ENCODE peak calls at places on chromosomes 13 and 19, in ten cellular contexts. Q is AG10803, Z is NB4, T is mesothelial cell of epicardium, L is lower lobe of right lung, W is fibroblast of lung, Y is mammary epithelial cell, G is PC-3, X is left ventricle myocardium inferior, C is type B pancreatic cell. U is an unnamed sample.

GRCh38 chr13:54433511-54434206 is 1405.0 kb downstream of the OLFM4 start:
- DNase-seq in L (no peak), Y (no peak), T (no peak), Q (no peak), W (no peak), C (no peak), X (no peak), Z (no peak), G (no peak), U (no peak)

GRCh38 chr13:75798353-75799245 is 162.5 kb downstream of the LMO7 start:
- DNase-seq in G (peak), X (no peak), C (no peak), Q (peak), L (no peak), T (no peak), W (peak), Z (no peak), Y (peak), U (peak)

GRCh38 chr19:11130824-11131455 is 24.6 kb downstream of the SPC24 start:
- DNase-seq in G (peak), Q (peak), W (peak), Z (peak), Y (no peak), L (peak), T (no peak), C (peak), X (peak), U (peak)

GRCh38 chr13:27461940-27462584 is 11.7 kb upstream of the MTIF3 start:
- DNase-seq in Y (no peak), L (no peak), C (no peak), G (no peak), Z (no peak), T (no peak), X (peak), Q (peak), W (no peak), U (no peak)

GRCh38 chr19:17873661-17874422 is 2.1 kb downstream of the SLC5A5 start:
- DNase-seq in Z (peak), C (no peak), X (no peak), Y (peak), G (peak), Q (no peak), T (no peak), W (no peak), L (peak), U (peak)

GRCh38 chr13:39682788-39683187 is 27.3 kb downstream of the COG6 start:
- DNase-seq in T (no peak), G (no peak), C (no peak), X (no peak), L (no peak), Z (no peak), W (no peak), Y (no peak), Q (no peak), U (no peak)

GRCh38 chr13:98990701-98991100 is 12.8 kb upstream of the DOCK9 start:
- DNase-seq in G (peak), L (no peak), C (no peak), X (no peak), Y (no peak), Q (no peak), Z (no peak), W (peak), T (no peak), U (peak)

GRCh38 chr19:19591133-19591825 is 27.2 kb downstream of the PBX4 start:
- DNase-seq in C (no peak), W (peak), L (no peak), X (no peak), T (no peak), Y (peak), Q (peak), Z (peak), G (peak), U (peak)

GRCh38 chr13:98352226-98352625 is 175.2 kb upstream of the RNF113B start:
- DNase-seq in T (no peak), Y (no peak), G (no peak), Z (no peak), Q (no peak), L (no peak), C (no peak), X (no peak), W (no peak), U (no peak)

GRCh38 chr19:40006273-40006691 is 9.4 kb downstream of the ZNF546 start:
- DNase-seq in Q (peak), G (peak), T (no peak), Z (no peak), X (no peak), Y (peak), C (no peak), L (no peak), W (peak), U (peak)

GRCh38 chr19:17741456-17741855 is 9.8 kb upstream of the FCHO1 start:
- DNase-seq in W (no peak), T (no peak), G (no peak), C (no peak), Z (no peak), L (no peak), X (no peak), Y (no peak), Q (no peak), U (no peak)

GRCh38 chr19:6378036-6378435 is 2.3 kb upstream of the PSPN start:
- DNase-seq in T (peak), W (peak), L (no peak), Z (no peak), C (no peak), Y (no peak), X (no peak), Q (peak), G (no peak), U (no peak)

GRCh38 chr19:43380008-43380407 is 26.5 kb downstream of the CD177 start:
- DNase-seq in C (no peak), G (no peak), X (no peak), L (no peak), Y (no peak), T (no peak), W (no peak), Z (no peak), Q (no peak), U (no peak)

GRCh38 chr13:30898721-30899188 is 7.3 kb upstream of the MEDAG start:
- DNase-seq in G (peak), L (no peak), Z (no peak), Q (peak), T (no peak), W (peak), C (no peak), Y (peak), X (no peak), U (peak)

GRCh38 chr13:36345438-36346221 is 564 bp downstream of the SPART start:
- DNase-seq in X (peak), Z (peak), C (peak), Y (peak), W (peak), G (no peak), T (peak), L (peak), Q (peak), U (peak)

GRCh38 chr19:45161715-45162463 is 1.1 kb upstream of the NKPD1 start:
- DNase-seq in W (peak), Z (no peak), Y (no peak), Q (no peak), C (no peak), G (peak), L (no peak), T (no peak), X (no peak), U (no peak)

GRCh38 chr19:30434797-30435594 is 62.8 kb downstream of the ZNF536 start:
- DNase-seq in L (no peak), Z (no peak), C (no peak), Q (no peak), X (no peak), Y (no peak), T (no peak), W (no peak), G (no peak), U (no peak)

GRCh38 chr13:50950808-50951207 is 41.2 kb downstream of the RNASEH2B start:
- DNase-seq in W (peak), L (no peak), G (no peak), Q (peak), T (no peak), Z (no peak), X (no peak), Y (no peak), C (no peak), U (no peak)

GRCh38 chr13:98677398-98677797 is 75.1 kb downstream of the SLC15A1 start:
- DNase-seq in Q (no peak), L (no peak), X (no peak), W (peak), T (no peak), C (no peak), Y (peak), Z (no peak), G (no peak), U (peak)

GRCh38 chr19:13707901-13708300 is 56.4 kb upstream of the MRI1 start:
- DNase-seq in C (no peak), G (no peak), X (no peak), Y (no peak), Q (peak), L (no peak), Z (no peak), T (no peak), W (peak), U (no peak)

GRCh38 chr13:99982021-99982740 is 597 bp downstream of the ZIC2 start:
- DNase-seq in Z (peak), G (no peak), C (peak), T (no peak), Q (no peak), X (no peak), L (no peak), Y (peak), W (peak), U (peak)

GRCh38 chr19:39413269-39413902 is 917 bp downstream of the PLEKHG2 start:
- DNase-seq in Q (peak), C (no peak), X (peak), T (peak), Z (peak), Y (no peak), L (peak), W (peak), G (no peak), U (no peak)

GRCh38 chr13:51942189-51942588 is 69.1 kb downstream of the ATP7B start:
- DNase-seq in Y (peak), Z (no peak), L (no peak), G (peak), C (no peak), T (no peak), Q (no peak), X (no peak), W (no peak), U (peak)

GRCh38 chr19:3479177-3479818 is 1.0 kb downstream of the SMIM24 start:
- DNase-seq in L (no peak), G (peak), X (no peak), Z (peak), Q (no peak), Y (no peak), W (no peak), T (no peak), C (no peak), U (no peak)

GRCh38 chr13:99103536-99103935 is 97.1 kb upstream of the UBAC2 start:
- DNase-seq in L (no peak), W (no peak), C (no peak), Z (no peak), Y (no peak), Q (no peak), T (no peak), G (no peak), X (no peak), U (no peak)

GRCh38 chr13:113794764-113795173 is 35.7 kb downstream of the TMEM255B start:
- DNase-seq in C (no peak), Q (no peak), T (no peak), X (no peak), L (no peak), W (no peak), Z (no peak), G (no peak), Y (no peak), U (no peak)

GRCh38 chr13:51118809-51119431 is 7.8 kb upstream of the C13orf42 start:
- DNase-seq in Z (no peak), W (no peak), X (no peak), Q (no peak), G (no peak), L (no peak), C (no peak), Y (no peak), T (no peak), U (no peak)

GRCh38 chr13:96141032-96141431 is 51.1 kb downstream of the HS6ST3 start:
- DNase-seq in Q (peak), C (no peak), W (peak), Y (peak), X (no peak), T (no peak), G (peak), L (no peak), Z (peak), U (peak)

GRCh38 chr13:45368571-45368970 is 27.6 kb upstream of the TPT1 start:
- DNase-seq in W (no peak), Q (no peak), T (no peak), Z (no peak), G (peak), L (no peak), C (no peak), X (no peak), Y (peak), U (peak)

GRCh38 chr19:45814851-45815481 is at the start of gene RSPH6A:
- DNase-seq in Q (no peak), Y (no peak), X (no peak), G (no peak), W (no peak), C (no peak), Z (peak), L (peak), T (no peak), U (no peak)

GRCh38 chr19:4878491-4878968 is 11.1 kb upstream of the PLIN3 start:
- DNase-seq in W (no peak), C (no peak), Y (no peak), L (no peak), G (no peak), T (no peak), Z (no peak), X (peak), Q (no peak), U (no peak)

GRCh38 chr19:36214388-36215275 is at the start of the genes ZNF146 and ZNF565:
- DNase-seq in Z (peak), G (peak), Y (peak), X (peak), Q (peak), T (peak), C (peak), L (peak), W (peak), U (peak)

DNA sequence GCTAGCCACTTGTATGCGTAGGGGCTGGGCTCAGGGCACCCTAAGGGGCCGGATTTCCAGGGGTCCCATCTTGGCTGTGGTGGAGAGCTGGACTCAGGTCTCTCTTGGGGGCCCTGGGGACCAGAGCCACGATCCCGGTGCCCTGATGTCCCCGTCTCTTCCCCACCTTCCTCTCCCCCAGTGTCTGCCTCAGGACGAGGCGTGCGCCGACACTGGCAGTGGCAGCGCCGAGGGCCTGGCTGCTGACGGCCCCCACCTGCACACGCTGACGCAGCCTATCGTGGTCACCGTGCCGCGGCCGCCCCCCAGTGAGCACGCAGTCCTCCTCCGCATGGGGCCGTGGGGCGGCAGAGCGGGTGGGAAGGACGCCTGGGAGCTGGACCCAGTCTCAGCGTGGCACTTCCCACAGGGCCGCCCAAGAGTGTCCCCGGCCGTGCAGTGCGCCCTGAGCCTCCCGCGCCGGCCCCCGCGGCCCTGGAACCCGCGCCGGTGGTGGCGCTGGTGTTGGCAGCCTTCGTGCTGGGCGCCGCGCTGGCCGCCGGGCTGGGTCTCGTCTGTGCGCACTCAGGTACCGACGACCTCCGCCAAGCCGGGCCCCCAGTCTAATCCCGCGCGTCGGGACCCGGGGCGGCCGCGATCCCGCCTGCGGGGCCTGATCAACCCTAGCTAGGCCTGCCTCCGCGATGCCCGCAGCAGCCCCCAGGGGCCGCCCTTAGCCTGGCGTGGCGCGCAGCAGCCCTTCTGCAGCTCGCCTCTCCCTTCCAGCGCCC is 2.7 kb upstream of the SNAPC2 start:
- DNase-seq in X (no peak), Z (peak), Y (no peak), G (peak), L (peak), C (no peak), T (peak), W (peak), Q (peak), U (peak)
- TF ChIP-seq CTCF in X (peak), Z (peak), Y (no peak), G (peak), L (peak), C (peak), T (no peak), W (peak), Q (peak), U (peak)

DNA sequence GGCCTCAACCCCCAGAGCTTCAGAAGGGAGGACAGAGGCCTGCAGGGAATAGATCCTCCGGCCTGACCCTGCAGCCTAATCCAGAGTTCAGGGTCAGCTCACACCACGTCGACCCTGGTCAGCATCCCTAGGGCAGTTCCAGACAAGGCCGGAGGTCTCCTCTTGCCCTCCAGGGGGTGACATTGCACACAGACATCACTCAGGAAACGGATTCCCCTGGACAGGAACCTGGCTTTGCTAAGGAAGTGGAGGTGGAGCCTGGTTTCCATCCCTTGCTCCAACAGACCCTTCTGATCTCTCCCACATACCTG is 969 bp upstream of the CEACAM5 start:
- DNase-seq in X (no peak), G (peak), W (no peak), L (no peak), C (peak), Z (no peak), Y (no peak), T (no peak), Q (no peak), U (no peak)
- TF ChIP-seq CTCF in X (no peak), G (peak), W (no peak), L (no peak), C (no peak), Z (peak), Y (no peak), T (no peak), Q (no peak), U (no peak)

GRCh38 chr13:47964863-47965262 is 36.2 kb downstream of the SUCLA2 start:
- DNase-seq in T (no peak), Q (no peak), G (no peak), X (no peak), Y (no peak), C (no peak), W (no peak), L (no peak), Z (no peak), U (no peak)
- TF ChIP-seq CTCF in T (no peak), Q (no peak), G (no peak), X (no peak), Y (no peak), C (peak), W (no peak), L (no peak), Z (no peak), U (no peak)

GRCh38 chr19:32748497-32748896 is 28.9 kb downstream of the TDRD12 start:
- DNase-seq in Q (no peak), Y (no peak), G (peak), L (no peak), W (no peak), Z (peak), C (peak), X (no peak), T (no peak), U (peak)
- TF ChIP-seq CTCF in Q (no peak), Y (peak), G (peak), L (no peak), W (no peak), Z (no peak), C (no peak), X (no peak), T (no peak), U (peak)

U was measured in epithelial cell of esophagus.